ENCODE peak calls at places on chromosomes 2 and 18, in ten cellular contexts. One of them, this sample, is unnamed.

GRCh38 chr2:111156529-111156928 is 35.8 kb downstream of the BCL2L11 start:
- DNase-seq in H9: no peak
- DNase-seq in endothelial cell of umbilical vein: no peak
- DNase-seq in fibroblast of pulmonary artery: no peak
- DNase-seq in CD4-positive, alpha-beta T cell: no peak
- DNase-seq in fibroblast of mammary gland: no peak
- DNase-seq in cardiac fibroblast: no peak
- DNase-seq in chondrocyte: no peak
- DNase-seq in mucosa of descending colon: no peak
- DNase-seq in MM.1S: no peak
- DNase-seq in this sample: no peak

GRCh38 chr2:74550231-74550630 is 3.5 kb downstream of the LOXL3 start:
- DNase-seq in H9: no peak
- DNase-seq in endothelial cell of umbilical vein: no peak
- DNase-seq in fibroblast of pulmonary artery: no peak
- DNase-seq in CD4-positive, alpha-beta T cell: no peak
- DNase-seq in fibroblast of mammary gland: no peak
- DNase-seq in cardiac fibroblast: no peak
- DNase-seq in chondrocyte: no peak
- DNase-seq in mucosa of descending colon: no peak
- DNase-seq in MM.1S: no peak
- DNase-seq in this sample: no peak

GRCh38 chr18:12628706-12629702 is 28.9 kb downstream of the SPIRE1 start:
- DNase-seq in H9: no peak
- DNase-seq in endothelial cell of umbilical vein: peak; percentile 55
- DNase-seq in fibroblast of pulmonary artery: peak; percentile 58
- DNase-seq in CD4-positive, alpha-beta T cell: no peak
- DNase-seq in fibroblast of mammary gland: peak; percentile 91
- DNase-seq in cardiac fibroblast: peak; percentile 52
- DNase-seq in chondrocyte: no peak
- DNase-seq in mucosa of descending colon: no peak
- DNase-seq in MM.1S: no peak
- DNase-seq in this sample: no peak

GRCh38 chr18:63567825-63568224 is 19.3 kb upstream of the SERPINB13 start:
- DNase-seq in H9: no peak
- DNase-seq in endothelial cell of umbilical vein: no peak
- DNase-seq in fibroblast of pulmonary artery: no peak
- DNase-seq in CD4-positive, alpha-beta T cell: no peak
- DNase-seq in fibroblast of mammary gland: no peak
- DNase-seq in cardiac fibroblast: no peak
- DNase-seq in chondrocyte: no peak
- DNase-seq in mucosa of descending colon: no peak
- DNase-seq in MM.1S: no peak
- DNase-seq in this sample: no peak

GRCh38 chr2:191389288-191389687 is 144.1 kb downstream of the MYO1B start:
- DNase-seq in H9: no peak
- DNase-seq in endothelial cell of umbilical vein: no peak
- DNase-seq in fibroblast of pulmonary artery: no peak
- DNase-seq in CD4-positive, alpha-beta T cell: no peak
- DNase-seq in fibroblast of mammary gland: no peak
- DNase-seq in cardiac fibroblast: no peak
- DNase-seq in chondrocyte: no peak
- DNase-seq in mucosa of descending colon: peak; percentile 36
- DNase-seq in MM.1S: no peak
- DNase-seq in this sample: no peak

GRCh38 chr2:24404582-24404981 is 44.2 kb upstream of the ITSN2 start:
- DNase-seq in H9: no peak
- DNase-seq in endothelial cell of umbilical vein: no peak
- DNase-seq in fibroblast of pulmonary artery: peak; percentile 27
- DNase-seq in CD4-positive, alpha-beta T cell: no peak
- DNase-seq in fibroblast of mammary gland: peak; percentile 62
- DNase-seq in cardiac fibroblast: peak; percentile 15
- DNase-seq in chondrocyte: no peak
- DNase-seq in mucosa of descending colon: no peak
- DNase-seq in MM.1S: no peak
- DNase-seq in this sample: no peak

GRCh38 chr2:239869272-239870155 is 155.6 kb downstream of the NDUFA10 start:
- DNase-seq in H9: no peak
- DNase-seq in endothelial cell of umbilical vein: no peak
- DNase-seq in fibroblast of pulmonary artery: no peak
- DNase-seq in CD4-positive, alpha-beta T cell: no peak
- DNase-seq in fibroblast of mammary gland: no peak
- DNase-seq in cardiac fibroblast: no peak
- DNase-seq in chondrocyte: no peak
- DNase-seq in mucosa of descending colon: no peak
- DNase-seq in MM.1S: no peak
- DNase-seq in this sample: no peak

GRCh38 chr2:74887445-74887951 is 53.6 kb downstream of the HK2 start:
- DNase-seq in H9: no peak
- DNase-seq in endothelial cell of umbilical vein: no peak
- DNase-seq in fibroblast of pulmonary artery: peak; percentile 59
- DNase-seq in CD4-positive, alpha-beta T cell: no peak
- DNase-seq in fibroblast of mammary gland: peak; percentile 82
- DNase-seq in cardiac fibroblast: peak; percentile 80
- DNase-seq in chondrocyte: no peak
- DNase-seq in mucosa of descending colon: no peak
- DNase-seq in MM.1S: no peak
- DNase-seq in this sample: no peak

GRCh38 chr2:101533611-101534601 is 59.0 kb upstream of the RFX8 start:
- DNase-seq in H9: peak; percentile 59
- DNase-seq in endothelial cell of umbilical vein: peak; percentile 78
- DNase-seq in fibroblast of pulmonary artery: peak; percentile 24
- DNase-seq in CD4-positive, alpha-beta T cell: no peak
- DNase-seq in fibroblast of mammary gland: no peak
- DNase-seq in cardiac fibroblast: no peak
- DNase-seq in chondrocyte: no peak
- DNase-seq in mucosa of descending colon: peak; percentile 9
- DNase-seq in MM.1S: no peak
- DNase-seq in this sample: no peak

GRCh38 chr2:20486571-20486970 is 39.7 kb downstream of the RHOB start:
- DNase-seq in H9: no peak
- DNase-seq in endothelial cell of umbilical vein: no peak
- DNase-seq in fibroblast of pulmonary artery: no peak
- DNase-seq in CD4-positive, alpha-beta T cell: no peak
- DNase-seq in fibroblast of mammary gland: no peak
- DNase-seq in cardiac fibroblast: no peak
- DNase-seq in chondrocyte: no peak
- DNase-seq in mucosa of descending colon: no peak
- DNase-seq in MM.1S: no peak
- DNase-seq in this sample: no peak

GRCh38 chr2:160934263-160934662 is 226.0 kb upstream of the TANK start:
- DNase-seq in H9: no peak
- DNase-seq in endothelial cell of umbilical vein: no peak
- DNase-seq in fibroblast of pulmonary artery: no peak
- DNase-seq in CD4-positive, alpha-beta T cell: no peak
- DNase-seq in fibroblast of mammary gland: no peak
- DNase-seq in cardiac fibroblast: no peak
- DNase-seq in chondrocyte: no peak
- DNase-seq in mucosa of descending colon: no peak
- DNase-seq in MM.1S: no peak
- DNase-seq in this sample: no peak

GRCh38 chr2:159713691-159714585 is 1.6 kb downstream of the MARCHF7 start:
- DNase-seq in H9: no peak
- DNase-seq in endothelial cell of umbilical vein: peak; percentile 56
- DNase-seq in fibroblast of pulmonary artery: peak; percentile 43
- DNase-seq in CD4-positive, alpha-beta T cell: no peak
- DNase-seq in fibroblast of mammary gland: peak; percentile 83
- DNase-seq in cardiac fibroblast: peak; percentile 51
- DNase-seq in chondrocyte: no peak
- DNase-seq in mucosa of descending colon: no peak
- DNase-seq in MM.1S: peak; percentile 16
- DNase-seq in this sample: no peak

GRCh38 chr2:101435011-101435862 is 39.7 kb downstream of the RFX8 start:
- DNase-seq in H9: peak; percentile 65
- DNase-seq in endothelial cell of umbilical vein: peak; percentile 41
- DNase-seq in fibroblast of pulmonary artery: peak; percentile 62
- DNase-seq in CD4-positive, alpha-beta T cell: no peak
- DNase-seq in fibroblast of mammary gland: peak; percentile 82
- DNase-seq in cardiac fibroblast: peak; percentile 75
- DNase-seq in chondrocyte: no peak
- DNase-seq in mucosa of descending colon: no peak
- DNase-seq in MM.1S: no peak
- DNase-seq in this sample: peak; percentile 38

GRCh38 chr2:153823880-153824279 is 47.8 kb upstream of the GALNT13 start:
- DNase-seq in H9: no peak
- DNase-seq in endothelial cell of umbilical vein: no peak
- DNase-seq in fibroblast of pulmonary artery: no peak
- DNase-seq in CD4-positive, alpha-beta T cell: no peak
- DNase-seq in fibroblast of mammary gland: peak; percentile 55
- DNase-seq in cardiac fibroblast: no peak
- DNase-seq in chondrocyte: no peak
- DNase-seq in mucosa of descending colon: no peak
- DNase-seq in MM.1S: no peak
- DNase-seq in this sample: no peak

GRCh38 chr18:62258606-62259005 is 66.5 kb upstream of the TNFRSF11A start:
- DNase-seq in H9: no peak
- DNase-seq in endothelial cell of umbilical vein: no peak
- DNase-seq in fibroblast of pulmonary artery: no peak
- DNase-seq in CD4-positive, alpha-beta T cell: no peak
- DNase-seq in fibroblast of mammary gland: no peak
- DNase-seq in cardiac fibroblast: no peak
- DNase-seq in chondrocyte: no peak
- DNase-seq in mucosa of descending colon: no peak
- DNase-seq in MM.1S: no peak
- DNase-seq in this sample: no peak

GRCh38 chr2:10961490-10961875 is 49.7 kb downstream of the KCNF1 start:
- DNase-seq in H9: no peak
- DNase-seq in endothelial cell of umbilical vein: no peak
- DNase-seq in fibroblast of pulmonary artery: no peak
- DNase-seq in CD4-positive, alpha-beta T cell: no peak
- DNase-seq in fibroblast of mammary gland: no peak
- DNase-seq in cardiac fibroblast: no peak
- DNase-seq in chondrocyte: no peak
- DNase-seq in mucosa of descending colon: no peak
- DNase-seq in MM.1S: no peak
- DNase-seq in this sample: no peak

DNA sequence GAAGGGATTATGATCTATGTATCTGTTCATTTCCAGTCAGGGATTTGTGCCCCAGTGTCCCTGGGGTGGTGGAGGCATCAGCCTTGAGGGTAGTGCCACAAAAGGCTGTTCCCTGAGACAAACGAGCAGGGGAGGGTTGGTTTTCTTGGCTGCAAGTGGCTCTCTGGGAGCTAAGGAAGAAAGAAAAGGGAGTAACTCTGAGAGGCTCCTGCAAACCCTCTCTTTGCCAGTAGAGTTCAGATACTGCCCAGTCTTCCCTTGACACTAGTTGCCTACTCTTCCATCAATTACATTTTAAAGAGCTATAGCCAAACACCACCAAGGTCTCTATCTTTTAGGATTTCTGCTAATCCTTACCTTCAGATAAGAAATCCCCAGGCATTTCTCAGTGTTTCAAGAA is 18.5 kb upstream of the KCTD1 start:
- DNase-seq in H9: no peak
- DNase-seq in endothelial cell of umbilical vein: no peak
- DNase-seq in fibroblast of pulmonary artery: no peak
- DNase-seq in CD4-positive, alpha-beta T cell: no peak
- DNase-seq in fibroblast of mammary gland: no peak
- DNase-seq in cardiac fibroblast: no peak
- DNase-seq in chondrocyte: no peak
- DNase-seq in mucosa of descending colon: no peak
- DNase-seq in MM.1S: no peak
- DNase-seq in this sample: no peak
- TF ChIP-seq CTCF in H9: peak; percentile 41
- TF ChIP-seq CTCF in endothelial cell of umbilical vein: no peak
- TF ChIP-seq CTCF in fibroblast of pulmonary artery: no peak
- TF ChIP-seq CTCF in CD4-positive, alpha-beta T cell: no peak
- TF ChIP-seq CTCF in fibroblast of mammary gland: no peak
- TF ChIP-seq CTCF in cardiac fibroblast: no peak
- TF ChIP-seq CTCF in chondrocyte: no peak
- TF ChIP-seq CTCF in mucosa of descending colon: no peak
- TF ChIP-seq CTCF in MM.1S: no peak
- TF ChIP-seq CTCF in this sample: no peak

DNA sequence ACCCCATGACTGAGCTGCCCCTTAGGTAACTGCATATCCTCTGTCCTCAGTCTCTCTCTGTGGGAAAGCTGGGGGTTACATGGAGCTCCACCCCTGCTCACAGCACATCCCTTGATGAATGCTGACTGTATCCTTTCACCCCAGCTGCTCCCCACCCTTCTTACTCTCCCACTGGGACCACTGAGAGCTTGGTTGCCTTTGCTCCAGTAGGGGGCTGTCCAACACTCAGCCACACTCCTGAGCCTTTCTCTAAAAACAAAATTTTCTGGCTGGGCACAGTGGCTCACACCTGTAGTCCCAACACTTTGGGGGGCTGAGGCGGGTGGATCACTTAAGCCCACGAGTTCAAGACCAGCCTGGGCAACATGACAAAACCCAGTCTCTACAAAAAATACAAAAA is 89.2 kb upstream of the MSH2 start:
- DNase-seq in H9: no peak
- DNase-seq in endothelial cell of umbilical vein: no peak
- DNase-seq in fibroblast of pulmonary artery: no peak
- DNase-seq in CD4-positive, alpha-beta T cell: no peak
- DNase-seq in fibroblast of mammary gland: no peak
- DNase-seq in cardiac fibroblast: no peak
- DNase-seq in chondrocyte: no peak
- DNase-seq in mucosa of descending colon: no peak
- DNase-seq in MM.1S: no peak
- DNase-seq in this sample: no peak
- TF ChIP-seq CTCF in H9: peak; percentile 56
- TF ChIP-seq CTCF in endothelial cell of umbilical vein: no peak
- TF ChIP-seq CTCF in fibroblast of pulmonary artery: peak; percentile 14
- TF ChIP-seq CTCF in CD4-positive, alpha-beta T cell: no peak
- TF ChIP-seq CTCF in fibroblast of mammary gland: no peak
- TF ChIP-seq CTCF in cardiac fibroblast: no peak
- TF ChIP-seq CTCF in chondrocyte: peak; percentile 38
- TF ChIP-seq CTCF in mucosa of descending colon: no peak
- TF ChIP-seq CTCF in MM.1S: peak; percentile 43
- TF ChIP-seq CTCF in this sample: no peak

GRCh38 chr2:23330214-23330613 is 54.8 kb upstream of the KLHL29 start:
- DNase-seq in H9: peak; percentile 79
- DNase-seq in endothelial cell of umbilical vein: peak; percentile 21
- DNase-seq in fibroblast of pulmonary artery: peak; percentile 11
- DNase-seq in CD4-positive, alpha-beta T cell: no peak
- DNase-seq in fibroblast of mammary gland: peak; percentile 14
- DNase-seq in cardiac fibroblast: peak; percentile 8
- DNase-seq in chondrocyte: no peak
- DNase-seq in mucosa of descending colon: peak; percentile 12
- DNase-seq in MM.1S: peak; percentile 12
- DNase-seq in this sample: no peak
- TF ChIP-seq CTCF in H9: peak; percentile 73
- TF ChIP-seq CTCF in endothelial cell of umbilical vein: peak; percentile 6
- TF ChIP-seq CTCF in fibroblast of pulmonary artery: no peak
- TF ChIP-seq CTCF in CD4-positive, alpha-beta T cell: no peak
- TF ChIP-seq CTCF in fibroblast of mammary gland: no peak
- TF ChIP-seq CTCF in cardiac fibroblast: no peak
- TF ChIP-seq CTCF in chondrocyte: no peak
- TF ChIP-seq CTCF in mucosa of descending colon: no peak
- TF ChIP-seq CTCF in MM.1S: no peak
- TF ChIP-seq CTCF in this sample: no peak

GRCh38 chr2:151616760-151617339 is 117.4 kb downstream of the NEB start:
- DNase-seq in H9: no peak
- DNase-seq in endothelial cell of umbilical vein: peak; percentile 42
- DNase-seq in fibroblast of pulmonary artery: no peak
- DNase-seq in CD4-positive, alpha-beta T cell: no peak
- DNase-seq in fibroblast of mammary gland: no peak
- DNase-seq in cardiac fibroblast: no peak
- DNase-seq in chondrocyte: no peak
- DNase-seq in mucosa of descending colon: no peak
- DNase-seq in MM.1S: no peak
- DNase-seq in this sample: no peak
- TF ChIP-seq CTCF in H9: peak; percentile 32
- TF ChIP-seq CTCF in endothelial cell of umbilical vein: no peak
- TF ChIP-seq CTCF in fibroblast of pulmonary artery: no peak
- TF ChIP-seq CTCF in CD4-positive, alpha-beta T cell: no peak
- TF ChIP-seq CTCF in fibroblast of mammary gland: peak; percentile 20
- TF ChIP-seq CTCF in cardiac fibroblast: no peak
- TF ChIP-seq CTCF in chondrocyte: no peak
- TF ChIP-seq CTCF in mucosa of descending colon: no peak
- TF ChIP-seq CTCF in MM.1S: peak; percentile 2
- TF ChIP-seq CTCF in this sample: no peak

GRCh38 chr2:238305092-238305862 is 15.0 kb upstream of the TRAF3IP1 start:
- DNase-seq in H9: no peak
- DNase-seq in endothelial cell of umbilical vein: peak; percentile 8
- DNase-seq in fibroblast of pulmonary artery: no peak
- DNase-seq in CD4-positive, alpha-beta T cell: no peak
- DNase-seq in fibroblast of mammary gland: no peak
- DNase-seq in cardiac fibroblast: no peak
- DNase-seq in chondrocyte: no peak
- DNase-seq in mucosa of descending colon: peak; percentile 53
- DNase-seq in MM.1S: no peak
- DNase-seq in this sample: no peak
- TF ChIP-seq CTCF in H9: peak; percentile 60
- TF ChIP-seq CTCF in endothelial cell of umbilical vein: peak; percentile 15
- TF ChIP-seq CTCF in fibroblast of pulmonary artery: peak; percentile 23
- TF ChIP-seq CTCF in CD4-positive, alpha-beta T cell: no peak
- TF ChIP-seq CTCF in fibroblast of mammary gland: peak; percentile 18
- TF ChIP-seq CTCF in cardiac fibroblast: peak; percentile 29
- TF ChIP-seq CTCF in chondrocyte: peak; percentile 25
- TF ChIP-seq CTCF in mucosa of descending colon: no peak
- TF ChIP-seq CTCF in MM.1S: peak; percentile 22
- TF ChIP-seq CTCF in this sample: no peak